ENCODE peak calls at places on chromosome 6, in five cellular contexts. Y, S, O, N and C are unnamed samples. For H3K27me3, the result is how much of the 10 kb centered on the place peaks cover.

GRCh38 chr6:134520181-134521115 is 202.5 kb upstream of the SGK1 start:
- DNase-seq in Y (peak), S (no peak), O (no peak), N (no peak), C (no peak)

GRCh38 chr6:125306756-125307149 is 5.0 kb upstream of the HDDC2 start:
- DNase-seq in Y (no peak), S (no peak), O (no peak), N (no peak), C (no peak)

GRCh38 chr6:80547827-80548226 is 441.4 kb downstream of the BCKDHB start:
- DNase-seq in Y (no peak), S (no peak), O (no peak), N (no peak), C (no peak)

GRCh38 chr6:157683707-157684106 is 139.3 kb upstream of the SNX9 start:
- DNase-seq in Y (no peak), S (no peak), O (no peak), N (no peak), C (no peak)

GRCh38 chr6:90383212-90383611 is 86.6 kb upstream of the BACH2 start:
- DNase-seq in Y (no peak), S (no peak), O (no peak), N (no peak), C (no peak)

GRCh38 chr6:53250137-53250760 is 98.5 kb downstream of the ELOVL5 start:
- DNase-seq in Y (no peak), S (no peak), O (no peak), N (no peak), C (no peak)

GRCh38 chr6:5997420-5998093 is 9.2 kb downstream of the NRN1 start:
- DNase-seq in Y (no peak), S (no peak), O (no peak), N (no peak), C (no peak)

GRCh38 chr6:113564401-113565161 is 292.6 kb upstream of the MARCKS start:
- DNase-seq in Y (peak), S (peak), O (peak), N (peak), C (peak)

GRCh38 chr6:116111552-116112528 is 11.2 kb downstream of the NT5DC1 start:
- DNase-seq in Y (peak), S (no peak), O (no peak), N (peak), C (no peak)

GRCh38 chr6:20092071-20092566 is 120.2 kb downstream of the MBOAT1 start:
- DNase-seq in Y (no peak), S (no peak), O (no peak), N (peak), C (no peak)

GRCh38 chr6:18047406-18047805 is 60.0 kb upstream of the KIF13A start:
- DNase-seq in Y (no peak), S (no peak), O (no peak), N (no peak), C (no peak)

GRCh38 chr6:122401104-122401503 is 1.7 kb downstream of the HSF2 start:
- DNase-seq in Y (no peak), S (no peak), O (no peak), N (no peak), C (no peak)

GRCh38 chr6:31727034-31727716 is 1.9 kb downstream of the DDAH2 start:
- DNase-seq in Y (no peak), S (no peak), O (no peak), N (no peak), C (no peak)

GRCh38 chr6:122553697-122554096 is 56.5 kb upstream of the PKIB start:
- DNase-seq in Y (no peak), S (no peak), O (no peak), N (no peak), C (no peak)

GRCh38 chr6:4358414-4359107 is 223.2 kb upstream of the ECI2 start:
- DNase-seq in Y (peak), S (peak), O (peak), N (peak), C (peak)

GRCh38 chr6:39980839-39981580 is 46.7 kb upstream of the MOCS1 start:
- DNase-seq in Y (peak), S (no peak), O (no peak), N (peak), C (no peak)

GRCh38 chr6:53524455-53524815 is 20.5 kb downstream of the GCLC start:
- DNase-seq in Y (no peak), S (no peak), O (no peak), N (no peak), C (no peak)

GRCh38 chr6:32885698-32886286 is 31.8 kb downstream of the PSMB9 start:
- DNase-seq in Y (no peak), S (no peak), O (no peak), N (no peak), C (no peak)

GRCh38 chr6:26284537-26285142 is 80.4 kb upstream of the BTN3A2 start:
- DNase-seq in Y (peak), S (peak), O (no peak), N (peak), C (peak)

GRCh38 chr6:145406733-145407256 is 328.5 kb downstream of the EPM2A start:
- DNase-seq in Y (no peak), S (no peak), O (no peak), N (no peak), C (no peak)

GRCh38 chr6:12811519-12811918 is 95.0 kb downstream of the PHACTR1 start:
- DNase-seq in Y (no peak), S (no peak), O (no peak), N (no peak), C (no peak)

GRCh38 chr6:90444125-90444745 is 142.6 kb downstream of the MAP3K7 start:
- DNase-seq in Y (no peak), S (no peak), O (no peak), N (no peak), C (no peak)

GRCh38 chr6:157527471-157527907 is 146.5 kb downstream of the ZDHHC14 start:
- DNase-seq in Y (no peak), S (no peak), O (no peak), N (peak), C (no peak)

GRCh38 chr6:163536770-163537169 is 122.3 kb downstream of the QKI start:
- DNase-seq in Y (no peak), S (no peak), O (no peak), N (no peak), C (no peak)

GRCh38 chr6:85660181-85660611 is 17.5 kb upstream of the SYNCRIP start:
- DNase-seq in Y (no peak), S (no peak), O (no peak), N (no peak), C (no peak)
- H3K4me3 ChIP-seq in Y (no peak), S (no peak), O (no peak), N (no peak), C (no peak)

GRCh38 chr6:27674882-27675281 is 202.0 kb upstream of the ZNF184 start:
- DNase-seq in Y (no peak), S (no peak), O (no peak), N (no peak), C (no peak)

GRCh38 chr6:27684264-27685211 is 211.6 kb upstream of the ZNF184 start:
- DNase-seq in Y (peak), S (peak), O (no peak), N (no peak), C (no peak)

GRCh38 chr6:27678449-27678848 is 205.5 kb upstream of the ZNF184 start:
- DNase-seq in Y (no peak), S (no peak), O (no peak), N (no peak), C (no peak)

GRCh38 chr6:27679968-27680694 is 207.2 kb upstream of the ZNF184 start:
- DNase-seq in Y (no peak), S (no peak), O (no peak), N (no peak), C (no peak)

DNA sequence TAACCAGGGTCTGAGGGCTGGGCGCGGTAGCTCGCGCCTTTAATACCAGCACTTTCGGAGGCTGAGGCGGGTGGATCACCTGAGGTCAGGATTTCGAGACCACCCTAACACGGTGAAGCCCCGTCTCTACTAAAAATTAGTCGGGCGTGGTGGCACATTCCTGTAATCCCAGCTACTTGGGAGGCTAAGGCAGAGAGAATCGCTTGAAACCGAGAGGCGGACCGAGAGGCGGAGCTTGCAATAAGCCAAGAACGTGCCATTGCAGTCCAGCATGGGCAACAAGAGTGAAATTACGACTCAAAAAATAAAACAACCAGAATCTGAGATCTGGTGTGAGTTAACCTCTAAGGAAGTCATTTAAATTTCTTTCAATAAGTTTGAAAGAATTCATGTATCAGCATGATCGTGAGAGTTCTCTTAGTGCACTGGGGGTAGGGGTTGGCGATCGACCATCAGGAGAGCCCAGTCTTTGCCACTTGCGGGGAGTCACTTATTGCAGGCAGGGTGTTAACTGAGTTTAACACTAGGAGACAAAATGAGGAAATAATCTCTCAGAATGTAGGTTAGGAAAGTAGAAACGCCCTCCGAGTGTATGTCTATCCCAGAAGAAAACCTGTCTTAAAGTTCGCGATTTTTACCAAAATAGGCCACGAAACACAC is 206.5 kb upstream of the ZNF184 start:
- DNase-seq in Y (no peak), S (no peak), O (no peak), N (no peak), C (no peak)
- H3K27me3 ChIP-seq in Y (under half), S (under half), O (under half), N (half or more), C (under half)

GRCh38 chr6:112224088-112224487 is 30.3 kb downstream of the LAMA4 start:
- DNase-seq in Y (no peak), S (no peak), O (no peak), N (no peak), C (no peak)
- H3K27ac ChIP-seq in Y (no peak), S (peak), O (peak), N (peak), C (peak)

DNA sequence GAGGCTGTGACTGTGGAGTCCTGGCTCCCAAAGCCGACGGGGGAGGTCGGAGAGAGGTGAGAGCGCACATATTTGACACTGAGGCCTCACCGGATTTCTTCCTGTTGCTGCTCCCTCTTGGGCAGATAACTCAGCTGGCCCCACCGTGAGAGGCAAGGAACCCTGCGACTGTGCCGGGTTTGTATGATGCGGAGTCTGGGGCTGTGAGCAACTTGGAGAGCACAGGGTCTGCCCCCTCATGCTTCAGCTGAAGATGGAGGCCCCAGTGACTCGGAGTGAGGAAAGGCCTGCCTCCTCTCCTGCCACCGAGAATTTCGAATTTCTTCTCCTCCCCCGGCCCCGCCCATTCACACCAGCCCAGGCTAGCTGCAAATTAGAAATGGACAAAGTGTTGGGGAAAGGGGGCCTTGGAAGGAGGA is 160.5 kb downstream of the GRM4 start:
- DNase-seq in Y (no peak), S (no peak), O (no peak), N (no peak), C (no peak)
- H3K4me3 ChIP-seq in Y (no peak), S (no peak), O (no peak), N (no peak), C (no peak)